ENCODE peak calls at places on chromosomes 3 and 15, in eight cellular contexts. One of them, this sample, is unnamed.

GRCh38 chr15:95032181-95032580 is 800.8 kb downstream of the MCTP2 start:
- DNase-seq in WTC11: no peak
- DNase-seq in RWPE1: no peak
- DNase-seq in cardiac fibroblast: no peak
- DNase-seq in bronchial epithelial cell: no peak
- DNase-seq in neural crest cell: no peak
- DNase-seq in CD8-positive, alpha-beta T cell: no peak
- DNase-seq in fibroblast of the aortic adventitia: no peak
- DNase-seq in this sample: no peak

GRCh38 chr3:66092175-66092990 is 53.7 kb upstream of the MAGI1 start:
- DNase-seq in RWPE1: no peak
- DNase-seq in neural crest cell: no peak
- DNase-seq in fibroblast of the aortic adventitia: peak
- DNase-seq in CD8-positive, alpha-beta T cell: no peak
- DNase-seq in cardiac fibroblast: no peak
- DNase-seq in WTC11: no peak
- DNase-seq in bronchial epithelial cell: no peak
- DNase-seq in this sample: no peak

GRCh38 chr3:184690236-184690883 is 21.5 kb downstream of the MAGEF1 start:
- DNase-seq in CD8-positive, alpha-beta T cell: no peak
- DNase-seq in bronchial epithelial cell: no peak
- DNase-seq in cardiac fibroblast: no peak
- DNase-seq in WTC11: no peak
- DNase-seq in fibroblast of the aortic adventitia: no peak
- DNase-seq in RWPE1: no peak
- DNase-seq in neural crest cell: no peak
- DNase-seq in this sample: no peak

GRCh38 chr3:140180603-140181002 is 245.6 kb downstream of the CLSTN2 start:
- DNase-seq in bronchial epithelial cell: peak
- DNase-seq in RWPE1: peak
- DNase-seq in fibroblast of the aortic adventitia: no peak
- DNase-seq in CD8-positive, alpha-beta T cell: no peak
- DNase-seq in cardiac fibroblast: no peak
- DNase-seq in WTC11: no peak
- DNase-seq in neural crest cell: no peak
- DNase-seq in this sample: no peak

GRCh38 chr3:138468886-138469285 is 34.5 kb downstream of the ESYT3 start:
- DNase-seq in fibroblast of the aortic adventitia: no peak
- DNase-seq in cardiac fibroblast: no peak
- DNase-seq in CD8-positive, alpha-beta T cell: no peak
- DNase-seq in neural crest cell: no peak
- DNase-seq in bronchial epithelial cell: no peak
- DNase-seq in RWPE1: no peak
- DNase-seq in WTC11: no peak
- DNase-seq in this sample: no peak

GRCh38 chr15:91521996-91522395 is 331.5 kb upstream of the SLCO3A1 start:
- DNase-seq in WTC11: no peak
- DNase-seq in cardiac fibroblast: no peak
- DNase-seq in fibroblast of the aortic adventitia: peak
- DNase-seq in neural crest cell: no peak
- DNase-seq in RWPE1: no peak
- DNase-seq in CD8-positive, alpha-beta T cell: no peak
- DNase-seq in bronchial epithelial cell: peak
- DNase-seq in this sample: no peak

GRCh38 chr15:39919740-39920509 is at the start of gene GPR176:
- DNase-seq in neural crest cell: peak
- DNase-seq in cardiac fibroblast: peak
- DNase-seq in WTC11: peak
- DNase-seq in bronchial epithelial cell: no peak
- DNase-seq in RWPE1: peak
- DNase-seq in fibroblast of the aortic adventitia: peak
- DNase-seq in CD8-positive, alpha-beta T cell: no peak
- DNase-seq in this sample: peak

GRCh38 chr15:67839929-67840746 is at the start of gene RNU6-1:
- DNase-seq in cardiac fibroblast: peak
- DNase-seq in CD8-positive, alpha-beta T cell: peak
- DNase-seq in RWPE1: peak
- DNase-seq in WTC11: peak
- DNase-seq in neural crest cell: peak
- DNase-seq in bronchial epithelial cell: peak
- DNase-seq in fibroblast of the aortic adventitia: peak
- DNase-seq in this sample: peak

GRCh38 chr3:158106773-158107461 is 697 bp upstream of the SHOX2 start:
- DNase-seq in WTC11: peak
- DNase-seq in bronchial epithelial cell: no peak
- DNase-seq in neural crest cell: peak
- DNase-seq in RWPE1: no peak
- DNase-seq in cardiac fibroblast: no peak
- DNase-seq in fibroblast of the aortic adventitia: no peak
- DNase-seq in CD8-positive, alpha-beta T cell: no peak
- DNase-seq in this sample: peak

GRCh38 chr3:197750863-197751737 is 1.4 kb downstream of the FYTTD1 start:
- DNase-seq in neural crest cell: peak
- DNase-seq in bronchial epithelial cell: peak
- DNase-seq in CD8-positive, alpha-beta T cell: no peak
- DNase-seq in cardiac fibroblast: peak
- DNase-seq in fibroblast of the aortic adventitia: peak
- DNase-seq in RWPE1: peak
- DNase-seq in WTC11: no peak
- DNase-seq in this sample: peak

GRCh38 chr3:167302710-167303109 is 77.4 kb downstream of the ZBBX start:
- DNase-seq in CD8-positive, alpha-beta T cell: no peak
- DNase-seq in fibroblast of the aortic adventitia: no peak
- DNase-seq in neural crest cell: no peak
- DNase-seq in WTC11: no peak
- DNase-seq in RWPE1: no peak
- DNase-seq in cardiac fibroblast: no peak
- DNase-seq in bronchial epithelial cell: no peak
- DNase-seq in this sample: no peak

GRCh38 chr15:96321422-96322391 is 8.8 kb upstream of the NR2F2 start:
- DNase-seq in RWPE1: no peak
- DNase-seq in bronchial epithelial cell: no peak
- DNase-seq in cardiac fibroblast: peak
- DNase-seq in fibroblast of the aortic adventitia: no peak
- DNase-seq in neural crest cell: peak
- DNase-seq in CD8-positive, alpha-beta T cell: no peak
- DNase-seq in WTC11: peak
- DNase-seq in this sample: no peak

GRCh38 chr3:48633256-48633655 is 2.0 kb downstream of the SLC26A6 start:
- DNase-seq in neural crest cell: no peak
- DNase-seq in WTC11: no peak
- DNase-seq in cardiac fibroblast: no peak
- DNase-seq in bronchial epithelial cell: no peak
- DNase-seq in fibroblast of the aortic adventitia: no peak
- DNase-seq in RWPE1: no peak
- DNase-seq in CD8-positive, alpha-beta T cell: no peak
- DNase-seq in this sample: no peak

GRCh38 chr15:71055461-71055860 is 59.8 kb upstream of the THSD4 start:
- DNase-seq in fibroblast of the aortic adventitia: peak
- DNase-seq in cardiac fibroblast: peak
- DNase-seq in WTC11: no peak
- DNase-seq in neural crest cell: no peak
- DNase-seq in bronchial epithelial cell: peak
- DNase-seq in RWPE1: no peak
- DNase-seq in CD8-positive, alpha-beta T cell: no peak
- DNase-seq in this sample: no peak

GRCh38 chr3:59422312-59422711 is 372.5 kb upstream of the CFAP20DC start:
- DNase-seq in neural crest cell: no peak
- DNase-seq in RWPE1: peak
- DNase-seq in WTC11: no peak
- DNase-seq in CD8-positive, alpha-beta T cell: no peak
- DNase-seq in cardiac fibroblast: no peak
- DNase-seq in bronchial epithelial cell: peak
- DNase-seq in fibroblast of the aortic adventitia: no peak
- DNase-seq in this sample: no peak

GRCh38 chr3:45966969-45967640 is 23.8 kb downstream of the CXCR6 start:
- DNase-seq in cardiac fibroblast: no peak
- DNase-seq in bronchial epithelial cell: no peak
- DNase-seq in RWPE1: no peak
- DNase-seq in WTC11: no peak
- DNase-seq in neural crest cell: no peak
- DNase-seq in CD8-positive, alpha-beta T cell: no peak
- DNase-seq in fibroblast of the aortic adventitia: no peak
- DNase-seq in this sample: no peak
- TF ChIP-seq CTCF in cardiac fibroblast: no peak
- TF ChIP-seq CTCF in bronchial epithelial cell: no peak
- TF ChIP-seq CTCF in RWPE1: no peak
- TF ChIP-seq CTCF in WTC11: no peak
- TF ChIP-seq CTCF in neural crest cell: no peak
- TF ChIP-seq CTCF in CD8-positive, alpha-beta T cell: no peak
- TF ChIP-seq CTCF in fibroblast of the aortic adventitia: no peak
- TF ChIP-seq CTCF in this sample: no peak

GRCh38 chr3:188575501-188575900 is 421.5 kb downstream of the LPP start:
- DNase-seq in fibroblast of the aortic adventitia: no peak
- DNase-seq in neural crest cell: no peak
- DNase-seq in cardiac fibroblast: no peak
- DNase-seq in bronchial epithelial cell: no peak
- DNase-seq in WTC11: no peak
- DNase-seq in RWPE1: no peak
- DNase-seq in CD8-positive, alpha-beta T cell: no peak
- DNase-seq in this sample: no peak

GRCh38 chr3:188571531-188572115 is 417.7 kb downstream of the LPP start:
- DNase-seq in CD8-positive, alpha-beta T cell: no peak
- DNase-seq in neural crest cell: no peak
- DNase-seq in WTC11: no peak
- DNase-seq in fibroblast of the aortic adventitia: no peak
- DNase-seq in cardiac fibroblast: peak
- DNase-seq in RWPE1: no peak
- DNase-seq in bronchial epithelial cell: peak
- DNase-seq in this sample: no peak

GRCh38 chr3:188574885-188575284 is 420.9 kb downstream of the LPP start:
- DNase-seq in neural crest cell: no peak
- DNase-seq in WTC11: no peak
- DNase-seq in CD8-positive, alpha-beta T cell: no peak
- DNase-seq in cardiac fibroblast: no peak
- DNase-seq in RWPE1: no peak
- DNase-seq in bronchial epithelial cell: no peak
- DNase-seq in fibroblast of the aortic adventitia: no peak
- DNase-seq in this sample: no peak

GRCh38 chr3:188573286-188573928 is 419.4 kb downstream of the LPP start:
- DNase-seq in CD8-positive, alpha-beta T cell: no peak
- DNase-seq in cardiac fibroblast: no peak
- DNase-seq in fibroblast of the aortic adventitia: no peak
- DNase-seq in bronchial epithelial cell: no peak
- DNase-seq in WTC11: peak
- DNase-seq in RWPE1: no peak
- DNase-seq in neural crest cell: no peak
- DNase-seq in this sample: no peak

GRCh38 chr3:188573929-188574317 is 420.0 kb downstream of the LPP start:
- DNase-seq in RWPE1: no peak
- DNase-seq in neural crest cell: no peak
- DNase-seq in bronchial epithelial cell: no peak
- DNase-seq in CD8-positive, alpha-beta T cell: no peak
- DNase-seq in cardiac fibroblast: no peak
- DNase-seq in WTC11: no peak
- DNase-seq in fibroblast of the aortic adventitia: no peak
- DNase-seq in this sample: no peak
- TF ChIP-seq CTCF in RWPE1: no peak
- TF ChIP-seq CTCF in neural crest cell: no peak
- TF ChIP-seq CTCF in bronchial epithelial cell: no peak
- TF ChIP-seq CTCF in CD8-positive, alpha-beta T cell: no peak
- TF ChIP-seq CTCF in cardiac fibroblast: no peak
- TF ChIP-seq CTCF in WTC11: no peak
- TF ChIP-seq CTCF in fibroblast of the aortic adventitia: no peak
- TF ChIP-seq CTCF in this sample: no peak

DNA sequence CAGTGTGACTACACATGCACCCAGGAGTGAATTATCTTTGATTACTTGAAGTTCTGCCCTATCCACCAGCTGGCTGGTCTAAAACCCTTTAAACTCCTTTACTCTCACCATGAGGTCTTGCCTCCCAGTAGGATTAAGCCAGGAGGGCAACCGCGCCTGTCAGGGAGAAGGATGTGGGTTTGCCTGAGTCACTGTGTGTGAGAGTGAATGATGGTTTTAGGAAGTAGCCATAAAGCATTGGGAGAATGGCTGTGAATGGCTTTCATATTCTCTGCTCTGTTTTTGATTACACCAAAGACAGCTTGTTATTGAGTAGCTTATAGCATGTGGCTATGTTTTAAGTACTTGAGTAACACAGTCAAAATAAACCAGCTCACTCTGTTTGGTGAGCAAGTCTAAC is 637.7 kb upstream of the TBL1XR1 start:
- DNase-seq in CD8-positive, alpha-beta T cell: no peak
- DNase-seq in fibroblast of the aortic adventitia: peak
- DNase-seq in WTC11: no peak
- DNase-seq in bronchial epithelial cell: peak
- DNase-seq in RWPE1: peak
- DNase-seq in neural crest cell: no peak
- DNase-seq in cardiac fibroblast: peak
- DNase-seq in this sample: no peak
- TF ChIP-seq CTCF in CD8-positive, alpha-beta T cell: no peak
- TF ChIP-seq CTCF in fibroblast of the aortic adventitia: no peak
- TF ChIP-seq CTCF in WTC11: no peak
- TF ChIP-seq CTCF in bronchial epithelial cell: no peak
- TF ChIP-seq CTCF in RWPE1: no peak
- TF ChIP-seq CTCF in neural crest cell: no peak
- TF ChIP-seq CTCF in cardiac fibroblast: no peak
- TF ChIP-seq CTCF in this sample: no peak

GRCh38 chr15:50148362-50148963 is 29.4 kb upstream of the ATP8B4 start:
- DNase-seq in RWPE1: peak
- DNase-seq in CD8-positive, alpha-beta T cell: no peak
- DNase-seq in bronchial epithelial cell: peak
- DNase-seq in cardiac fibroblast: peak
- DNase-seq in fibroblast of the aortic adventitia: peak
- DNase-seq in neural crest cell: peak
- DNase-seq in WTC11: peak
- DNase-seq in this sample: peak
- TF ChIP-seq CTCF in RWPE1: peak
- TF ChIP-seq CTCF in CD8-positive, alpha-beta T cell: no peak
- TF ChIP-seq CTCF in bronchial epithelial cell: peak
- TF ChIP-seq CTCF in cardiac fibroblast: peak
- TF ChIP-seq CTCF in fibroblast of the aortic adventitia: peak
- TF ChIP-seq CTCF in neural crest cell: peak
- TF ChIP-seq CTCF in WTC11: no peak
- TF ChIP-seq CTCF in this sample: peak

DNA sequence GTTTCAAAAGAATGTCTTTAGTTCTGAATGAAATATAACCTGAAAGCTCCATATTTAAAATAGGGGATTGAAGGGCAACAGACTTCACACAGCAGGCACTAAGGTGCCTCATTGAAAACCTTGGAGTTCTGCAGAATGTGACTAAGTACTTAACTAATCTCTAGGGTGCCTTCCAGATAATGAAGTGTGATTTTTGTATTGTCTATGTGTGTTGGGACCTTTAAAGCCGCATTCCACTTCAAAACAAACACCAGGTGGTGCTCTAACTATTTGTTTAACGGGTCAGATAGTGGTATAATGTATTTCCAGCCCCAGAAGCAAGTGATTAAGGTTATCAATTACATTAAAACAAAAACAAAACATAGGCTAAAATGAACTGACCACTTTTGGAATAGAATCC is 28.0 kb downstream of the TFG start:
- DNase-seq in RWPE1: peak
- DNase-seq in cardiac fibroblast: peak
- DNase-seq in fibroblast of the aortic adventitia: peak
- DNase-seq in WTC11: no peak
- DNase-seq in neural crest cell: no peak
- DNase-seq in bronchial epithelial cell: peak
- DNase-seq in CD8-positive, alpha-beta T cell: no peak
- DNase-seq in this sample: no peak
- TF ChIP-seq CTCF in RWPE1: peak
- TF ChIP-seq CTCF in cardiac fibroblast: peak
- TF ChIP-seq CTCF in fibroblast of the aortic adventitia: peak
- TF ChIP-seq CTCF in WTC11: no peak
- TF ChIP-seq CTCF in neural crest cell: peak
- TF ChIP-seq CTCF in bronchial epithelial cell: peak
- TF ChIP-seq CTCF in CD8-positive, alpha-beta T cell: peak
- TF ChIP-seq CTCF in this sample: no peak

GRCh38 chr3:13047296-13048165 is 25.7 kb downstream of the IQSEC1 start:
- DNase-seq in WTC11: no peak
- DNase-seq in neural crest cell: no peak
- DNase-seq in RWPE1: no peak
- DNase-seq in CD8-positive, alpha-beta T cell: no peak
- DNase-seq in cardiac fibroblast: no peak
- DNase-seq in bronchial epithelial cell: no peak
- DNase-seq in fibroblast of the aortic adventitia: no peak
- DNase-seq in this sample: no peak
- TF ChIP-seq CTCF in WTC11: no peak
- TF ChIP-seq CTCF in neural crest cell: peak
- TF ChIP-seq CTCF in RWPE1: no peak
- TF ChIP-seq CTCF in CD8-positive, alpha-beta T cell: no peak
- TF ChIP-seq CTCF in cardiac fibroblast: no peak
- TF ChIP-seq CTCF in bronchial epithelial cell: no peak
- TF ChIP-seq CTCF in fibroblast of the aortic adventitia: peak
- TF ChIP-seq CTCF in this sample: no peak